ENCODE peak calls at places on chromosomes 6 and 20, in ten cellular contexts. U is cardiac muscle cell; P is left ventricle myocardium inferior; O is astrocyte; Y is RWPE1; H is HCT116; G is H9; R is stomach; B is tibial nerve; E is CD8-positive, alpha-beta memory T cell. Q is an unnamed sample.
A peak's percentile ranks its signal among the peaks of the same experiment; 100 is the strongest.

GRCh38 chr6:18302561-18303439 is 38.5 kb upstream of the DEK start:
- DNase-seq in U (peak; percentile 29), P (no peak), O (no peak), Y (no peak), H (no peak), G (peak; percentile 50), R (no peak), B (no peak), E (no peak), Q (no peak)

GRCh38 chr20:63787302-63787701 is 43.8 kb downstream of the ZBTB46 start:
- DNase-seq in U (no peak), P (peak; percentile 67), O (no peak), Y (no peak), H (no peak), G (no peak), R (no peak), B (no peak), E (no peak), Q (no peak)

GRCh38 chr6:36963451-36964290 is 9.1 kb downstream of the PI16 start:
- DNase-seq in U (peak; percentile 35), P (no peak), O (no peak), Y (no peak), H (no peak), G (peak; percentile 63), R (no peak), B (no peak), E (no peak), Q (no peak)

GRCh38 chr20:49361872-49362663 is 84.2 kb upstream of the ZNFX1 start:
- DNase-seq in U (no peak), P (no peak), O (no peak), Y (no peak), H (no peak), G (no peak), R (no peak), B (no peak), E (no peak), Q (peak; percentile 83)

GRCh38 chr6:33008944-33009861 is at the start of gene HLA-DOA:
- DNase-seq in U (peak; percentile 33), P (no peak), O (peak; percentile 3), Y (peak; percentile 42), H (peak; percentile 28), G (peak; percentile 95), R (no peak), B (no peak), E (peak; percentile 23), Q (no peak)

GRCh38 chr6:34412643-34413214 is 13.1 kb downstream of the RPS10 start:
- DNase-seq in U (peak; percentile 9), P (no peak), O (peak; percentile 43), Y (no peak), H (no peak), G (no peak), R (no peak), B (no peak), E (no peak), Q (no peak)

GRCh38 chr20:63502671-63503172 is 3.8 kb upstream of the EEF1A2 start:
- DNase-seq in U (no peak), P (no peak), O (no peak), Y (no peak), H (no peak), G (peak; percentile 28), R (no peak), B (no peak), E (no peak), Q (no peak)

GRCh38 chr6:138645976-138646640 is 127.5 kb upstream of the CCDC28A start:
- DNase-seq in U (peak; percentile 58), P (no peak), O (no peak), Y (no peak), H (no peak), G (no peak), R (no peak), B (no peak), E (no peak), Q (no peak)

GRCh38 chr6:81624443-81624842 is 128.0 kb downstream of the TENT5A start:
- DNase-seq in U (no peak), P (no peak), O (no peak), Y (no peak), H (no peak), G (no peak), R (no peak), B (no peak), E (no peak), Q (no peak)

GRCh38 chr6:81625216-81625615 is 127.3 kb downstream of the TENT5A start:
- DNase-seq in U (peak; percentile 38), P (no peak), O (no peak), Y (no peak), H (no peak), G (no peak), R (no peak), B (no peak), E (no peak), Q (no peak)

GRCh38 chr6:81621816-81622395 is 130.6 kb downstream of the TENT5A start:
- DNase-seq in U (no peak), P (no peak), O (no peak), Y (no peak), H (no peak), G (no peak), R (no peak), B (no peak), E (no peak), Q (no peak)

DNA sequence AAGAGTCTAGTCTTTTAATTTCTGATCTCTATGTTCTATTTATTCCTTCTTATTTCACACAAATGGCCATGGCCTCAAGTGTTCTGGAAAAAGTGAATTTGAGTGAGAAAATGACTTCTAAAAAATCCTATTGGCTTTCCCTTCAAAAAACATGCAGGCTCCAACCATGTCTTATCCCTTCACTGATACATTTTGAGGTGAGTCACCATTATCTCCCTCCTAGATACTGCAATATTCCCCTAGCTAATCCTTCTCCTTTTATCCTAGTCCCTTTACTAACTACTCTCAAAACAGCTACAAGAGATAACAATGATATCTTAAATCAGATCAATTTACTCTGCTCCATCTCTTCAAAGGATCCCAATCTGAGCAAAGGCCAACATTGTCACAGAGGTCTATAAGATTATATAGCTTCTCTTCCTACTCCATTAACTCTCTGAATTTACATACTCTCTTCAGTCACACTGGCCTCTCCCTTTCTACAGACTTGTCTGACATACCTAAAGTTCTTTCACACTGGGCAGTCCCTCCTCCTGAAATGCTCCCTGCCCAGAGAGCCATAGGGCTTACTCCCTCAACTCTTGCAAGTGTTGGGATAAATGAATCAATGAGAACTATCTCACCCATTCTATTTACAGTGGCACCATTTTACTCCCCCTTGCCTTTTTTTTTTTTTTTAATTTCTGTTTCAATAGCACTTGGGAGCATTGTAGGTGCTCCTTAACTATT is 129.2 kb downstream of the TENT5A start:
- DNase-seq in U (no peak), P (no peak), O (peak; percentile 12), Y (no peak), H (no peak), G (no peak), R (no peak), B (no peak), E (no peak), Q (no peak)
- H3K27ac ChIP-seq in U (no peak overlapping the region), P (no peak overlapping the region), O (no peak overlapping the region), Y (no peak overlapping the region), H (no peak overlapping the region), G (no peak overlapping the region), R (no peak overlapping the region), B (no peak overlapping the region), E (no peak overlapping the region), Q (no peak overlapping the region)

DNA sequence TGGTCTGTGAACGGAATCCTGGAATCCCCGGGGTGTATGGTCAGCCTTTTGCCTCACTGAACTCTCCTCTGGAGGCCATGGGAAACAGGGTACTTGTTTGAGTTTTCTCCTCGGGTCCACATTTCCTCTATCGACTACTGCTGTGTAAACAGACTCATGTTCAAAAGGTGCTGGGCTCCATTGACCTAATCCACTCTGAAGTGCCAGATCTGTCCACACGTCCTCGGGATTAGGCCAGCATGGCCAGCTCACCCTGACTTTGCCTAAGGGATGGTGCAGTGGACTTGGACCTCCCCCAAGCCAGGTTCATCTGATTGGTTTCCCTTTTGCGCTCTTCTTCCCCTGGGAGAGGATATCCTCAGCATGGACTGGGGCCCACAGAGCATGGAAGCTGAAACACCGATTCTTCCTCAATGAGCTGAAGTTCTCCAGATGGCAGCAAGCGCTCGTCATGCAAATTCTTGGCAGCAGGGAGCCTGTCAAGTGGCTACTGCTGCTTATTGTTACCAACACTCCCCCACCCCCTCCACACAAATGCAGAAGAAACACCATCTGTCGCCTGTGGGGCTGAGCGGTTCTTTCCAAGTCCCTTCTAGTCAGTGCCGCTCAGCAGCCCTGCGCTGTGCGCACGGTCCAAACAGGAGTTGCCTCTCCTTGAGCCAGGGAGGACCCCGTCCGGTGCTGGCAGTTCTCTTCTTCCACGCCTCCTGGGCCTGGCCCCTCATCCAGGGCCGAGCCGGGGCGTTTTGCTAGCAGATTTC is 292.6 kb upstream of the MARCKS start:
- DNase-seq in U (peak; percentile 98), P (peak; percentile 86), O (peak; percentile 97), Y (no peak), H (no peak), G (peak; percentile 94), R (peak; percentile 28), B (peak; percentile 71), E (no peak), Q (peak; percentile 97)
- H3K27ac ChIP-seq in U (peak overlapping the region; percentile 64), P (peak overlapping the region; percentile 85), O (peak overlapping the region; percentile 96), Y (no peak overlapping the region), H (no peak overlapping the region), G (peak overlapping the region; percentile 69), R (peak overlapping the region; percentile 7), B (peak overlapping the region; percentile 87), E (no peak overlapping the region), Q (peak overlapping the region; percentile 87)

GRCh38 chr6:72376736-72377135 is 245.1 kb upstream of the KCNQ5 start:
- DNase-seq in U (no peak), P (no peak), O (no peak), Y (no peak), H (no peak), G (no peak), R (no peak), B (no peak), E (no peak), Q (no peak)

GRCh38 chr6:72371473-72371872 is 250.4 kb upstream of the KCNQ5 start:
- DNase-seq in U (no peak), P (no peak), O (no peak), Y (no peak), H (no peak), G (no peak), R (no peak), B (no peak), E (no peak), Q (no peak)

GRCh38 chr6:72374172-72374571 is 247.7 kb upstream of the KCNQ5 start:
- DNase-seq in U (no peak), P (no peak), O (no peak), Y (no peak), H (no peak), G (no peak), R (no peak), B (no peak), E (no peak), Q (no peak)

GRCh38 chr6:72374864-72375263 is 247.0 kb upstream of the KCNQ5 start:
- DNase-seq in U (no peak), P (no peak), O (no peak), Y (no peak), H (no peak), G (peak; percentile 42), R (no peak), B (no peak), E (no peak), Q (no peak)
- H3K27ac ChIP-seq in U (no peak overlapping the region), P (no peak overlapping the region), O (no peak overlapping the region), Y (no peak overlapping the region), H (no peak overlapping the region), G (no peak overlapping the region), R (no peak overlapping the region), B (no peak overlapping the region), E (no peak overlapping the region), Q (no peak overlapping the region)

GRCh38 chr20:35368616-35369423 is 43.0 kb downstream of the UQCC1 start:
- DNase-seq in U (no peak), P (peak; percentile 38), O (no peak), Y (no peak), H (no peak), G (peak; percentile 31), R (no peak), B (no peak), E (no peak), Q (no peak)

GRCh38 chr20:35370751-35371150 is 41.0 kb downstream of the UQCC1 start:
- DNase-seq in U (no peak), P (no peak), O (no peak), Y (no peak), H (no peak), G (no peak), R (no peak), B (no peak), E (no peak), Q (no peak)

GRCh38 chr20:35369804-35370203 is 42.0 kb downstream of the UQCC1 start:
- DNase-seq in U (peak; percentile 43), P (no peak), O (peak; percentile 94), Y (peak; percentile 64), H (no peak), G (no peak), R (no peak), B (no peak), E (no peak), Q (no peak)
- H3K27ac ChIP-seq in U (peak overlapping the region; percentile 75), P (no peak overlapping the region), O (peak overlapping the region; percentile 72), Y (no peak overlapping the region), H (no peak overlapping the region), G (no peak overlapping the region), R (no peak overlapping the region), B (no peak overlapping the region), E (no peak overlapping the region), Q (no peak overlapping the region)